ENCODE peak calls at places on chromosome 5, in seven cellular contexts. One of them, this sample, is unnamed.
A peak's percentile ranks its signal among the peaks of the same experiment; 100 is the strongest.

GRCh38 chr5:68368686-68369359 is 153.3 kb downstream of the PIK3R1 start:
- DNase-seq in ACHN: no peak
- DNase-seq in stimulated activated CD8-positive, alpha-beta memory T cell treated with anti-CD3 and anti-CD28 coated beads, Interleukin-2, amount 100 ng/mL, for 48 hours: no peak
- DNase-seq in Peyer's patch: no peak
- DNase-seq in activated effector memory CD4-positive, alpha-beta T cell treated with anti-CD3 and anti-CD28 coated beads, Interleukin-2, amount 50 U/mL, for 16 hours: no peak
- DNase-seq in NCI-H446: no peak
- DNase-seq in SK-MEL-5: no peak
- DNase-seq in this sample: no peak

GRCh38 chr5:24598926-24599325 is 45.9 kb downstream of the CDH10 start:
- DNase-seq in ACHN: no peak
- DNase-seq in stimulated activated CD8-positive, alpha-beta memory T cell treated with anti-CD3 and anti-CD28 coated beads, Interleukin-2, amount 100 ng/mL, for 48 hours: no peak
- DNase-seq in Peyer's patch: no peak
- DNase-seq in activated effector memory CD4-positive, alpha-beta T cell treated with anti-CD3 and anti-CD28 coated beads, Interleukin-2, amount 50 U/mL, for 16 hours: no peak
- DNase-seq in NCI-H446: no peak
- DNase-seq in SK-MEL-5: no peak
- DNase-seq in this sample: no peak

GRCh38 chr5:71937906-71938698 is 169.2 kb upstream of the MAP1B start:
- DNase-seq in ACHN: no peak
- DNase-seq in stimulated activated CD8-positive, alpha-beta memory T cell treated with anti-CD3 and anti-CD28 coated beads, Interleukin-2, amount 100 ng/mL, for 48 hours: no peak
- DNase-seq in Peyer's patch: no peak
- DNase-seq in activated effector memory CD4-positive, alpha-beta T cell treated with anti-CD3 and anti-CD28 coated beads, Interleukin-2, amount 50 U/mL, for 16 hours: no peak
- DNase-seq in NCI-H446: no peak
- DNase-seq in SK-MEL-5: no peak
- DNase-seq in this sample: no peak

GRCh38 chr5:67066815-67067214 is 129.8 kb downstream of the CD180 start:
- DNase-seq in ACHN: no peak
- DNase-seq in stimulated activated CD8-positive, alpha-beta memory T cell treated with anti-CD3 and anti-CD28 coated beads, Interleukin-2, amount 100 ng/mL, for 48 hours: no peak
- DNase-seq in Peyer's patch: no peak
- DNase-seq in activated effector memory CD4-positive, alpha-beta T cell treated with anti-CD3 and anti-CD28 coated beads, Interleukin-2, amount 50 U/mL, for 16 hours: no peak
- DNase-seq in NCI-H446: no peak
- DNase-seq in SK-MEL-5: peak; percentile 98
- DNase-seq in this sample: no peak

GRCh38 chr5:149018909-149019443 is 43.9 kb downstream of the SH3TC2 start:
- DNase-seq in ACHN: no peak
- DNase-seq in stimulated activated CD8-positive, alpha-beta memory T cell treated with anti-CD3 and anti-CD28 coated beads, Interleukin-2, amount 100 ng/mL, for 48 hours: no peak
- DNase-seq in Peyer's patch: no peak
- DNase-seq in activated effector memory CD4-positive, alpha-beta T cell treated with anti-CD3 and anti-CD28 coated beads, Interleukin-2, amount 50 U/mL, for 16 hours: no peak
- DNase-seq in NCI-H446: no peak
- DNase-seq in SK-MEL-5: peak; percentile 71
- DNase-seq in this sample: no peak

GRCh38 chr5:132009706-132010405 is 1.6 kb downstream of the ACSL6 start:
- DNase-seq in ACHN: no peak
- DNase-seq in stimulated activated CD8-positive, alpha-beta memory T cell treated with anti-CD3 and anti-CD28 coated beads, Interleukin-2, amount 100 ng/mL, for 48 hours: no peak
- DNase-seq in Peyer's patch: peak; percentile 34
- DNase-seq in activated effector memory CD4-positive, alpha-beta T cell treated with anti-CD3 and anti-CD28 coated beads, Interleukin-2, amount 50 U/mL, for 16 hours: peak; percentile 52
- DNase-seq in NCI-H446: no peak
- DNase-seq in SK-MEL-5: no peak
- DNase-seq in this sample: peak; percentile 59

GRCh38 chr5:33261305-33261704 is 179.5 kb upstream of the TARS1 start:
- DNase-seq in ACHN: no peak
- DNase-seq in stimulated activated CD8-positive, alpha-beta memory T cell treated with anti-CD3 and anti-CD28 coated beads, Interleukin-2, amount 100 ng/mL, for 48 hours: no peak
- DNase-seq in Peyer's patch: no peak
- DNase-seq in activated effector memory CD4-positive, alpha-beta T cell treated with anti-CD3 and anti-CD28 coated beads, Interleukin-2, amount 50 U/mL, for 16 hours: no peak
- DNase-seq in NCI-H446: no peak
- DNase-seq in SK-MEL-5: no peak
- DNase-seq in this sample: no peak

GRCh38 chr5:172004824-172005237 is 1.6 kb downstream of the FBXW11 start:
- DNase-seq in ACHN: peak; percentile 19
- DNase-seq in stimulated activated CD8-positive, alpha-beta memory T cell treated with anti-CD3 and anti-CD28 coated beads, Interleukin-2, amount 100 ng/mL, for 48 hours: no peak
- DNase-seq in Peyer's patch: no peak
- DNase-seq in activated effector memory CD4-positive, alpha-beta T cell treated with anti-CD3 and anti-CD28 coated beads, Interleukin-2, amount 50 U/mL, for 16 hours: no peak
- DNase-seq in NCI-H446: no peak
- DNase-seq in SK-MEL-5: no peak
- DNase-seq in this sample: no peak

GRCh38 chr5:108312258-108312657 is 69.6 kb downstream of the FBXL17 start:
- DNase-seq in ACHN: no peak
- DNase-seq in stimulated activated CD8-positive, alpha-beta memory T cell treated with anti-CD3 and anti-CD28 coated beads, Interleukin-2, amount 100 ng/mL, for 48 hours: no peak
- DNase-seq in Peyer's patch: no peak
- DNase-seq in activated effector memory CD4-positive, alpha-beta T cell treated with anti-CD3 and anti-CD28 coated beads, Interleukin-2, amount 50 U/mL, for 16 hours: no peak
- DNase-seq in NCI-H446: no peak
- DNase-seq in SK-MEL-5: no peak
- DNase-seq in this sample: no peak

GRCh38 chr5:54825005-54825404 is 160.4 kb downstream of the ESM1 start:
- DNase-seq in ACHN: no peak
- DNase-seq in stimulated activated CD8-positive, alpha-beta memory T cell treated with anti-CD3 and anti-CD28 coated beads, Interleukin-2, amount 100 ng/mL, for 48 hours: no peak
- DNase-seq in Peyer's patch: no peak
- DNase-seq in activated effector memory CD4-positive, alpha-beta T cell treated with anti-CD3 and anti-CD28 coated beads, Interleukin-2, amount 50 U/mL, for 16 hours: no peak
- DNase-seq in NCI-H446: no peak
- DNase-seq in SK-MEL-5: no peak
- DNase-seq in this sample: no peak

GRCh38 chr5:74374656-74375055 is 265.9 kb downstream of the ENC1 start:
- DNase-seq in ACHN: no peak
- DNase-seq in stimulated activated CD8-positive, alpha-beta memory T cell treated with anti-CD3 and anti-CD28 coated beads, Interleukin-2, amount 100 ng/mL, for 48 hours: no peak
- DNase-seq in Peyer's patch: no peak
- DNase-seq in activated effector memory CD4-positive, alpha-beta T cell treated with anti-CD3 and anti-CD28 coated beads, Interleukin-2, amount 50 U/mL, for 16 hours: no peak
- DNase-seq in NCI-H446: no peak
- DNase-seq in SK-MEL-5: no peak
- DNase-seq in this sample: no peak

GRCh38 chr5:35319231-35320002 is 89.1 kb upstream of the PRLR start:
- DNase-seq in ACHN: no peak
- DNase-seq in stimulated activated CD8-positive, alpha-beta memory T cell treated with anti-CD3 and anti-CD28 coated beads, Interleukin-2, amount 100 ng/mL, for 48 hours: peak; percentile 48
- DNase-seq in Peyer's patch: peak; percentile 76
- DNase-seq in activated effector memory CD4-positive, alpha-beta T cell treated with anti-CD3 and anti-CD28 coated beads, Interleukin-2, amount 50 U/mL, for 16 hours: peak; percentile 76
- DNase-seq in NCI-H446: peak; percentile 45
- DNase-seq in SK-MEL-5: peak; percentile 77
- DNase-seq in this sample: no peak

GRCh38 chr5:102778478-102778877 is 23.4 kb downstream of the PAM start:
- DNase-seq in ACHN: no peak
- DNase-seq in stimulated activated CD8-positive, alpha-beta memory T cell treated with anti-CD3 and anti-CD28 coated beads, Interleukin-2, amount 100 ng/mL, for 48 hours: no peak
- DNase-seq in Peyer's patch: no peak
- DNase-seq in activated effector memory CD4-positive, alpha-beta T cell treated with anti-CD3 and anti-CD28 coated beads, Interleukin-2, amount 50 U/mL, for 16 hours: no peak
- DNase-seq in NCI-H446: no peak
- DNase-seq in SK-MEL-5: no peak
- DNase-seq in this sample: no peak

GRCh38 chr5:135240283-135240633 is 158.8 kb downstream of the MACROH2A1 start:
- DNase-seq in ACHN: no peak
- DNase-seq in stimulated activated CD8-positive, alpha-beta memory T cell treated with anti-CD3 and anti-CD28 coated beads, Interleukin-2, amount 100 ng/mL, for 48 hours: no peak
- DNase-seq in Peyer's patch: peak; percentile 6
- DNase-seq in activated effector memory CD4-positive, alpha-beta T cell treated with anti-CD3 and anti-CD28 coated beads, Interleukin-2, amount 50 U/mL, for 16 hours: no peak
- DNase-seq in NCI-H446: no peak
- DNase-seq in SK-MEL-5: no peak
- DNase-seq in this sample: no peak

GRCh38 chr5:55821731-55822512 is 29.2 kb upstream of the IL31RA start:
- DNase-seq in ACHN: peak; percentile 24
- DNase-seq in stimulated activated CD8-positive, alpha-beta memory T cell treated with anti-CD3 and anti-CD28 coated beads, Interleukin-2, amount 100 ng/mL, for 48 hours: no peak
- DNase-seq in Peyer's patch: no peak
- DNase-seq in activated effector memory CD4-positive, alpha-beta T cell treated with anti-CD3 and anti-CD28 coated beads, Interleukin-2, amount 50 U/mL, for 16 hours: peak; percentile 62
- DNase-seq in NCI-H446: no peak
- DNase-seq in SK-MEL-5: no peak
- DNase-seq in this sample: no peak

GRCh38 chr5:68450245-68450852 is 234.8 kb downstream of the PIK3R1 start:
- DNase-seq in ACHN: no peak
- DNase-seq in stimulated activated CD8-positive, alpha-beta memory T cell treated with anti-CD3 and anti-CD28 coated beads, Interleukin-2, amount 100 ng/mL, for 48 hours: no peak
- DNase-seq in Peyer's patch: no peak
- DNase-seq in activated effector memory CD4-positive, alpha-beta T cell treated with anti-CD3 and anti-CD28 coated beads, Interleukin-2, amount 50 U/mL, for 16 hours: no peak
- DNase-seq in NCI-H446: no peak
- DNase-seq in SK-MEL-5: no peak
- DNase-seq in this sample: no peak

GRCh38 chr5:26700759-26701384 is 337.5 kb downstream of the CDH9 start:
- DNase-seq in ACHN: peak; percentile 63
- DNase-seq in stimulated activated CD8-positive, alpha-beta memory T cell treated with anti-CD3 and anti-CD28 coated beads, Interleukin-2, amount 100 ng/mL, for 48 hours: no peak
- DNase-seq in Peyer's patch: no peak
- DNase-seq in activated effector memory CD4-positive, alpha-beta T cell treated with anti-CD3 and anti-CD28 coated beads, Interleukin-2, amount 50 U/mL, for 16 hours: no peak
- DNase-seq in NCI-H446: peak; percentile 89
- DNase-seq in SK-MEL-5: peak; percentile 93
- DNase-seq in this sample: no peak

GRCh38 chr5:26572486-26572885 is 465.9 kb downstream of the CDH9 start:
- DNase-seq in ACHN: no peak
- DNase-seq in stimulated activated CD8-positive, alpha-beta memory T cell treated with anti-CD3 and anti-CD28 coated beads, Interleukin-2, amount 100 ng/mL, for 48 hours: no peak
- DNase-seq in Peyer's patch: no peak
- DNase-seq in activated effector memory CD4-positive, alpha-beta T cell treated with anti-CD3 and anti-CD28 coated beads, Interleukin-2, amount 50 U/mL, for 16 hours: no peak
- DNase-seq in NCI-H446: no peak
- DNase-seq in SK-MEL-5: peak; percentile 88
- DNase-seq in this sample: no peak

This sample was measured in cardiac septum.